ENCODE peak calls at places on chromosomes 3 and 15, in nine cellular contexts. One of them, this sample, is unnamed.

GRCh38 chr3:113663324-113663750 is 33.1 kb downstream of the USF3 start:
- DNase-seq in tibial artery: no peak
- DNase-seq in neuronal stem cell: no peak
- DNase-seq in HepG2: peak
- DNase-seq in substantia nigra: no peak
- DNase-seq in uterus: no peak
- DNase-seq in GM12878: no peak
- DNase-seq in coronary artery: no peak
- DNase-seq in heart left ventricle: no peak
- DNase-seq in this sample: no peak

GRCh38 chr3:155948476-155948875 is 78.0 kb downstream of the GMPS start:
- DNase-seq in substantia nigra: no peak
- DNase-seq in tibial artery: no peak
- DNase-seq in uterus: no peak
- DNase-seq in neuronal stem cell: no peak
- DNase-seq in HepG2: no peak
- DNase-seq in heart left ventricle: no peak
- DNase-seq in coronary artery: no peak
- DNase-seq in GM12878: no peak
- DNase-seq in this sample: no peak

GRCh38 chr3:56042326-56042951 is 425.8 kb downstream of the ERC2 start:
- DNase-seq in neuronal stem cell: peak
- DNase-seq in tibial artery: no peak
- DNase-seq in substantia nigra: no peak
- DNase-seq in heart left ventricle: no peak
- DNase-seq in uterus: no peak
- DNase-seq in coronary artery: no peak
- DNase-seq in HepG2: peak
- DNase-seq in GM12878: no peak
- DNase-seq in this sample: peak

GRCh38 chr3:148882288-148882687 is 17.2 kb downstream of the CPA3 start:
- DNase-seq in coronary artery: no peak
- DNase-seq in heart left ventricle: no peak
- DNase-seq in HepG2: no peak
- DNase-seq in GM12878: no peak
- DNase-seq in uterus: no peak
- DNase-seq in substantia nigra: no peak
- DNase-seq in neuronal stem cell: no peak
- DNase-seq in tibial artery: no peak
- DNase-seq in this sample: no peak

GRCh38 chr15:31752905-31753304 is 277.4 kb upstream of the CHRNA7 start:
- DNase-seq in coronary artery: no peak
- DNase-seq in HepG2: no peak
- DNase-seq in GM12878: no peak
- DNase-seq in uterus: no peak
- DNase-seq in neuronal stem cell: no peak
- DNase-seq in tibial artery: no peak
- DNase-seq in heart left ventricle: no peak
- DNase-seq in substantia nigra: no peak
- DNase-seq in this sample: no peak

GRCh38 chr3:152508705-152509104 is 240.0 kb downstream of the MBNL1 start:
- DNase-seq in coronary artery: no peak
- DNase-seq in tibial artery: no peak
- DNase-seq in substantia nigra: no peak
- DNase-seq in GM12878: no peak
- DNase-seq in neuronal stem cell: no peak
- DNase-seq in heart left ventricle: no peak
- DNase-seq in uterus: no peak
- DNase-seq in HepG2: peak
- DNase-seq in this sample: no peak

GRCh38 chr15:67405208-67406191 is 115.4 kb upstream of the C15orf61 start:
- DNase-seq in neuronal stem cell: no peak
- DNase-seq in tibial artery: no peak
- DNase-seq in HepG2: no peak
- DNase-seq in heart left ventricle: no peak
- DNase-seq in coronary artery: no peak
- DNase-seq in substantia nigra: no peak
- DNase-seq in uterus: no peak
- DNase-seq in GM12878: no peak
- DNase-seq in this sample: peak

GRCh38 chr3:67113802-67114407 is 115.8 kb downstream of the KBTBD8 start:
- DNase-seq in uterus: peak
- DNase-seq in coronary artery: no peak
- DNase-seq in substantia nigra: peak
- DNase-seq in HepG2: peak
- DNase-seq in neuronal stem cell: peak
- DNase-seq in GM12878: peak
- DNase-seq in tibial artery: peak
- DNase-seq in heart left ventricle: peak
- DNase-seq in this sample: peak

GRCh38 chr15:94856267-94856854 is 625.0 kb downstream of the MCTP2 start:
- DNase-seq in coronary artery: no peak
- DNase-seq in neuronal stem cell: no peak
- DNase-seq in tibial artery: no peak
- DNase-seq in HepG2: no peak
- DNase-seq in heart left ventricle: peak
- DNase-seq in substantia nigra: no peak
- DNase-seq in GM12878: no peak
- DNase-seq in uterus: no peak
- DNase-seq in this sample: no peak

GRCh38 chr15:82046668-82047492 is 1.1 kb upstream of the MEX3B start:
- DNase-seq in substantia nigra: peak
- DNase-seq in coronary artery: peak
- DNase-seq in tibial artery: peak
- DNase-seq in HepG2: peak
- DNase-seq in neuronal stem cell: peak
- DNase-seq in GM12878: no peak
- DNase-seq in uterus: peak
- DNase-seq in heart left ventricle: peak
- DNase-seq in this sample: peak

GRCh38 chr3:45807133-45807532 is 10.8 kb upstream of the SLC6A20 start:
- DNase-seq in tibial artery: no peak
- DNase-seq in heart left ventricle: no peak
- DNase-seq in neuronal stem cell: no peak
- DNase-seq in substantia nigra: no peak
- DNase-seq in uterus: no peak
- DNase-seq in coronary artery: no peak
- DNase-seq in HepG2: no peak
- DNase-seq in GM12878: no peak
- DNase-seq in this sample: no peak

DNA sequence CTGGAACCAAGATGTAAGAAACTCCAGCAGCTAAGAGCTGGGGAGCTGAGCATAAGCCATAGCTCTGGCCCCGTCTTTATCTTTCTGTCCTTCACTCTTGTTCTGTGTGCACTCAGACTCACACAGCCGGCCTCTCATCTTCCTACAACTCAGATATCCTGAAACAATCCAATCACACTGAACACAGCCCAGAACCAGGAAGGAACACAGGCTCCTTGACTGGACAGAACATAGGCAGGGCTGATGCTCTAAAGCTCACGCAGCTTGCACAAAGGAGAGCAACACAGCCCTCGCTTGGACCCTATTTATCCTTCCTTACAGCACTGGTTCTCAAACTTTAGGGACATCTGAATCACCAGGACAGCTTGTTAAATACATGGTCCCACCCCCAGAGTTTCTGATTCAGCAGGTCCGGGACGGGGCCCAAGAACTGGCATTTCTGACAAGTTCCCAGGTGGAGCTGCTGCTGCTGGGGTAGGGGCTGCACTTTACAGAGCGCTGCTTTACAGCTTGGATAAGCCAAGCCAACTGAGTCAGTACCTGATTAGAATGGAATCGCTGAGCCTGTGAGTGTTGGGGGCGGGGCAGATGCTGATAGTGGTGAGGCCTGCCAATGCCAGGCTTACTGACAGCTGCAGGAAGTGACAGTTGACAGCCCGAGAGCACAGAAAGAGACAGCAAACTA is 65.1 kb downstream of the MRPL46 start:
- DNase-seq in uterus: no peak
- DNase-seq in GM12878: no peak
- DNase-seq in tibial artery: no peak
- DNase-seq in heart left ventricle: peak
- DNase-seq in substantia nigra: no peak
- DNase-seq in coronary artery: no peak
- DNase-seq in HepG2: no peak
- DNase-seq in neuronal stem cell: no peak
- DNase-seq in this sample: no peak
- H3K27ac ChIP-seq in uterus: peak
- H3K27ac ChIP-seq in GM12878: no peak
- H3K27ac ChIP-seq in tibial artery: no peak
- H3K27ac ChIP-seq in heart left ventricle: peak
- H3K27ac ChIP-seq in substantia nigra: no peak
- H3K27ac ChIP-seq in coronary artery: peak
- H3K27ac ChIP-seq in HepG2: no peak
- H3K27ac ChIP-seq in neuronal stem cell: no peak
- H3K27ac ChIP-seq in this sample: no peak

GRCh38 chr3:58063424-58063823 is 55.2 kb downstream of the FLNB start:
- DNase-seq in tibial artery: no peak
- DNase-seq in GM12878: no peak
- DNase-seq in substantia nigra: no peak
- DNase-seq in uterus: peak
- DNase-seq in neuronal stem cell: no peak
- DNase-seq in HepG2: no peak
- DNase-seq in coronary artery: no peak
- DNase-seq in heart left ventricle: no peak
- DNase-seq in this sample: no peak
- H3K27ac ChIP-seq in tibial artery: peak
- H3K27ac ChIP-seq in GM12878: no peak
- H3K27ac ChIP-seq in substantia nigra: no peak
- H3K27ac ChIP-seq in uterus: peak
- H3K27ac ChIP-seq in neuronal stem cell: no peak
- H3K27ac ChIP-seq in HepG2: peak
- H3K27ac ChIP-seq in coronary artery: peak
- H3K27ac ChIP-seq in heart left ventricle: no peak
- H3K27ac ChIP-seq in this sample: peak

GRCh38 chr15:72836676-72837325 is 53.2 kb upstream of the ADPGK start:
- DNase-seq in GM12878: no peak
- DNase-seq in tibial artery: no peak
- DNase-seq in HepG2: no peak
- DNase-seq in coronary artery: no peak
- DNase-seq in heart left ventricle: no peak
- DNase-seq in uterus: no peak
- DNase-seq in neuronal stem cell: no peak
- DNase-seq in substantia nigra: no peak
- DNase-seq in this sample: no peak

GRCh38 chr15:72835289-72835890 is 51.8 kb upstream of the ADPGK start:
- DNase-seq in heart left ventricle: no peak
- DNase-seq in substantia nigra: no peak
- DNase-seq in HepG2: peak
- DNase-seq in uterus: no peak
- DNase-seq in coronary artery: peak
- DNase-seq in neuronal stem cell: peak
- DNase-seq in tibial artery: no peak
- DNase-seq in GM12878: no peak
- DNase-seq in this sample: no peak

GRCh38 chr15:72844067-72844466 is 60.5 kb upstream of the ADPGK start:
- DNase-seq in substantia nigra: no peak
- DNase-seq in coronary artery: no peak
- DNase-seq in tibial artery: no peak
- DNase-seq in GM12878: no peak
- DNase-seq in neuronal stem cell: no peak
- DNase-seq in HepG2: no peak
- DNase-seq in heart left ventricle: no peak
- DNase-seq in uterus: no peak
- DNase-seq in this sample: no peak

GRCh38 chr15:72838311-72838731 is 54.8 kb upstream of the ADPGK start:
- DNase-seq in tibial artery: peak
- DNase-seq in neuronal stem cell: no peak
- DNase-seq in heart left ventricle: no peak
- DNase-seq in HepG2: no peak
- DNase-seq in substantia nigra: no peak
- DNase-seq in coronary artery: no peak
- DNase-seq in GM12878: no peak
- DNase-seq in uterus: no peak
- DNase-seq in this sample: no peak
- H3K27ac ChIP-seq in tibial artery: peak
- H3K27ac ChIP-seq in neuronal stem cell: no peak
- H3K27ac ChIP-seq in heart left ventricle: no peak
- H3K27ac ChIP-seq in HepG2: no peak
- H3K27ac ChIP-seq in substantia nigra: no peak
- H3K27ac ChIP-seq in coronary artery: no peak
- H3K27ac ChIP-seq in GM12878: no peak
- H3K27ac ChIP-seq in uterus: no peak
- H3K27ac ChIP-seq in this sample: no peak

GRCh38 chr3:24475945-24476344 is 18.7 kb downstream of the THRB start:
- DNase-seq in coronary artery: no peak
- DNase-seq in heart left ventricle: no peak
- DNase-seq in uterus: no peak
- DNase-seq in substantia nigra: no peak
- DNase-seq in GM12878: no peak
- DNase-seq in HepG2: no peak
- DNase-seq in neuronal stem cell: no peak
- DNase-seq in tibial artery: no peak
- DNase-seq in this sample: no peak

GRCh38 chr3:24480497-24480896 is 14.2 kb downstream of the THRB start:
- DNase-seq in neuronal stem cell: no peak
- DNase-seq in coronary artery: no peak
- DNase-seq in tibial artery: no peak
- DNase-seq in heart left ventricle: no peak
- DNase-seq in HepG2: no peak
- DNase-seq in substantia nigra: no peak
- DNase-seq in GM12878: no peak
- DNase-seq in uterus: no peak
- DNase-seq in this sample: no peak

GRCh38 chr3:24474862-24475261 is 19.8 kb downstream of the THRB start:
- DNase-seq in uterus: no peak
- DNase-seq in neuronal stem cell: no peak
- DNase-seq in HepG2: no peak
- DNase-seq in coronary artery: no peak
- DNase-seq in tibial artery: no peak
- DNase-seq in GM12878: no peak
- DNase-seq in heart left ventricle: no peak
- DNase-seq in substantia nigra: no peak
- DNase-seq in this sample: no peak

GRCh38 chr3:24479816-24480215 is 14.8 kb downstream of the THRB start:
- DNase-seq in heart left ventricle: no peak
- DNase-seq in HepG2: no peak
- DNase-seq in tibial artery: no peak
- DNase-seq in coronary artery: no peak
- DNase-seq in GM12878: no peak
- DNase-seq in uterus: no peak
- DNase-seq in substantia nigra: no peak
- DNase-seq in neuronal stem cell: no peak
- DNase-seq in this sample: no peak

DNA sequence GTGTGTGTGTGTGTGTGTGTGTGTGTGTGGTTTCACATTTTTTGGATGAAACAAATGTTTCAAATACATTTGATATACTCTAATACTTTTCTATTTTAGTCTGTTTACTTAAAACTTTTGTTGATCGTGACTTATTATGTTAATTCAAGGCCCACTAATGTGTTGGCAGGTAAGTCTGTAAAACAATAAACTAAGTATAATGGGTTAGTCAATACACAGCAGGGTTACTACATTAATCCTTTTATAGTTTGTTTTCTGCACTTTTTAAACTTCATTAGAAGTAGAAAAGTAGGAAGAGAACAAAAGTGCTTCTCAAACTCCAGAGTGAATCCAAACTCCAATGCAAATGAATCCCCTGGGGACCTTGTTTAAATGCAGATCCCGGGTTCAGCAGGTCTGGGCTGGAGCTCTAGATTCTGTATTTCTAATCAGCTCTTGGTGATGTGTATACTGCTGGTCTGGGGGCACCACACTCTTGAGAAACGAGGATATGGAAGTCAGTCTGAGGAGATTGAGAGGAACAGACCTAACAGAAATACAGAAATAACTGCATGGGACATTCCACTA is 17.5 kb downstream of the THRB start:
- DNase-seq in uterus: no peak
- DNase-seq in tibial artery: no peak
- DNase-seq in substantia nigra: no peak
- DNase-seq in GM12878: no peak
- DNase-seq in HepG2: no peak
- DNase-seq in coronary artery: no peak
- DNase-seq in heart left ventricle: no peak
- DNase-seq in neuronal stem cell: no peak
- DNase-seq in this sample: no peak
- H3K27ac ChIP-seq in uterus: no peak
- H3K27ac ChIP-seq in tibial artery: peak
- H3K27ac ChIP-seq in substantia nigra: no peak
- H3K27ac ChIP-seq in GM12878: no peak
- H3K27ac ChIP-seq in HepG2: no peak
- H3K27ac ChIP-seq in coronary artery: no peak
- H3K27ac ChIP-seq in heart left ventricle: no peak
- H3K27ac ChIP-seq in neuronal stem cell: no peak
- H3K27ac ChIP-seq in this sample: no peak